ENCODE peak calls at places on chromosomes 4 and X, in four cellular contexts. One of them, this sample, is unnamed.

GRCh38 chrX:47577901-47578300 is 4.3 kb upstream of the TIMP1 start:
- DNase-seq in neural progenitor cell: no peak
- DNase-seq in PC-3: no peak
- DNase-seq in spleen: no peak
- DNase-seq in this sample: no peak

GRCh38 chrX:20712811-20713210 is 446.1 kb upstream of the RPS6KA3 start:
- DNase-seq in neural progenitor cell: no peak
- DNase-seq in PC-3: peak; percentile 12
- DNase-seq in spleen: no peak
- DNase-seq in this sample: no peak

GRCh38 chr4:16952462-16952871 is 54.0 kb upstream of the LDB2 start:
- DNase-seq in neural progenitor cell: peak; percentile 27
- DNase-seq in PC-3: no peak
- DNase-seq in spleen: no peak
- DNase-seq in this sample: no peak

GRCh38 chr4:71009796-71010588 is 16.5 kb downstream of the DCK start:
- DNase-seq in neural progenitor cell: peak; percentile 31
- DNase-seq in PC-3: peak; percentile 66
- DNase-seq in spleen: no peak
- DNase-seq in this sample: no peak

GRCh38 chr4:110735691-110736090 is 112.8 kb upstream of the PITX2 start:
- DNase-seq in neural progenitor cell: no peak
- DNase-seq in PC-3: no peak
- DNase-seq in spleen: no peak
- DNase-seq in this sample: no peak

GRCh38 chrX:96979766-96980165 is 96.1 kb downstream of the RPA4 start:
- DNase-seq in neural progenitor cell: peak; percentile 27
- DNase-seq in PC-3: no peak
- DNase-seq in spleen: peak; percentile 48
- DNase-seq in this sample: peak; percentile 3

GRCh38 chr4:22220965-22221364 is 272.4 kb upstream of the KCNIP4 start:
- DNase-seq in neural progenitor cell: no peak
- DNase-seq in PC-3: no peak
- DNase-seq in spleen: no peak
- DNase-seq in this sample: no peak

GRCh38 chr4:102554482-102554881 is 53.3 kb downstream of the NFKB1 start:
- DNase-seq in neural progenitor cell: peak; percentile 16
- DNase-seq in PC-3: no peak
- DNase-seq in spleen: no peak
- DNase-seq in this sample: no peak

GRCh38 chr4:185017964-185018772 is at the start of gene HELT:
- DNase-seq in neural progenitor cell: peak; percentile 61
- DNase-seq in PC-3: no peak
- DNase-seq in spleen: no peak
- DNase-seq in this sample: no peak

GRCh38 chr4:17701882-17702281 is 79.5 kb downstream of the FAM184B start:
- DNase-seq in neural progenitor cell: no peak
- DNase-seq in PC-3: no peak
- DNase-seq in spleen: no peak
- DNase-seq in this sample: no peak

GRCh38 chr4:6920174-6920573 is 10.5 kb downstream of the TBC1D14 start:
- DNase-seq in neural progenitor cell: no peak
- DNase-seq in PC-3: no peak
- DNase-seq in spleen: peak; percentile 42
- DNase-seq in this sample: no peak

GRCh38 chr4:71066737-71067716 is 73.6 kb downstream of the DCK start:
- DNase-seq in neural progenitor cell: no peak
- DNase-seq in PC-3: peak; percentile 12
- DNase-seq in spleen: no peak
- DNase-seq in this sample: no peak

GRCh38 chrX:118904664-118905063 is 69.8 kb upstream of the LONRF3 start:
- DNase-seq in neural progenitor cell: no peak
- DNase-seq in PC-3: no peak
- DNase-seq in spleen: no peak
- DNase-seq in this sample: no peak

GRCh38 chr4:95732061-95732460 is 107.8 kb upstream of the PDHA2 start:
- DNase-seq in neural progenitor cell: no peak
- DNase-seq in PC-3: peak; percentile 68
- DNase-seq in spleen: no peak
- DNase-seq in this sample: no peak

GRCh38 chr4:145177511-145177905 is 2.9 kb downstream of the OTUD4 start:
- DNase-seq in neural progenitor cell: no peak
- DNase-seq in PC-3: peak; percentile 13
- DNase-seq in spleen: no peak
- DNase-seq in this sample: no peak

GRCh38 chr4:2320152-2320551 is 58.2 kb upstream of the MXD4 start:
- DNase-seq in neural progenitor cell: no peak
- DNase-seq in PC-3: no peak
- DNase-seq in spleen: peak; percentile 78
- DNase-seq in this sample: no peak

GRCh38 chr4:15457401-15458201 is 12.1 kb upstream of the CC2D2A start:
- DNase-seq in neural progenitor cell: peak; percentile 46
- DNase-seq in PC-3: peak; percentile 46
- DNase-seq in spleen: no peak
- DNase-seq in this sample: no peak

GRCh38 chr4:41400296-41400695 is 137.7 kb upstream of the LIMCH1 start:
- DNase-seq in neural progenitor cell: no peak
- DNase-seq in PC-3: no peak
- DNase-seq in spleen: no peak
- DNase-seq in this sample: no peak

GRCh38 chr4:180281726-180282125 is 1961.5 kb upstream of the TENM3 start:
- DNase-seq in neural progenitor cell: no peak
- DNase-seq in PC-3: no peak
- DNase-seq in spleen: no peak
- DNase-seq in this sample: no peak

GRCh38 chrX:19897087-19897486 is 9.7 kb upstream of the SH3KBP1 start:
- DNase-seq in neural progenitor cell: no peak
- DNase-seq in PC-3: no peak
- DNase-seq in spleen: no peak
- DNase-seq in this sample: no peak

GRCh38 chrX:141341341-141341740 is 99.0 kb upstream of the SPANXC start:
- DNase-seq in neural progenitor cell: no peak
- DNase-seq in PC-3: peak; percentile 87
- DNase-seq in spleen: no peak
- DNase-seq in this sample: no peak

GRCh38 chr4:153792007-153792892 is 3.4 kb upstream of the SFRP2 start:
- DNase-seq in neural progenitor cell: peak; percentile 90
- DNase-seq in PC-3: no peak
- DNase-seq in spleen: no peak
- DNase-seq in this sample: peak; percentile 86

GRCh38 chr4:128386761-128387599 is 99.4 kb upstream of the PGRMC2 start:
- DNase-seq in neural progenitor cell: no peak
- DNase-seq in PC-3: peak; percentile 82
- DNase-seq in spleen: no peak
- DNase-seq in this sample: peak; percentile 36

GRCh38 chrX:16212436-16212835 is 45.2 kb downstream of the MAGEB17 start:
- DNase-seq in neural progenitor cell: peak; percentile 54
- DNase-seq in PC-3: peak; percentile 42
- DNase-seq in spleen: no peak
- DNase-seq in this sample: no peak

GRCh38 chr4:115770046-115770543 is 656.7 kb upstream of the NDST4 start:
- DNase-seq in neural progenitor cell: no peak
- DNase-seq in PC-3: no peak
- DNase-seq in spleen: no peak
- DNase-seq in this sample: no peak

GRCh38 chr4:141346144-141346543 is 125.4 kb downstream of the ZNF330 start:
- DNase-seq in neural progenitor cell: peak; percentile 7
- DNase-seq in PC-3: peak; percentile 81
- DNase-seq in spleen: no peak
- DNase-seq in this sample: no peak

GRCh38 chrX:26952213-26952612 is 510.9 kb downstream of the PPP4R3C start:
- DNase-seq in neural progenitor cell: no peak
- DNase-seq in PC-3: no peak
- DNase-seq in spleen: no peak
- DNase-seq in this sample: no peak

GRCh38 chr4:147599764-147600163 is 17.4 kb upstream of the TMEM184C start:
- DNase-seq in neural progenitor cell: no peak
- DNase-seq in PC-3: no peak
- DNase-seq in spleen: no peak
- DNase-seq in this sample: no peak

GRCh38 chr4:36386691-36387090 is 105.3 kb downstream of the DTHD1 start:
- DNase-seq in neural progenitor cell: no peak
- DNase-seq in PC-3: no peak
- DNase-seq in spleen: no peak
- DNase-seq in this sample: no peak

GRCh38 chrX:23742174-23742692 is 843 bp downstream of the ACOT9 start:
- DNase-seq in neural progenitor cell: peak; percentile 36
- DNase-seq in PC-3: peak; percentile 64
- DNase-seq in spleen: no peak
- DNase-seq in this sample: peak; percentile 6

GRCh38 chr4:173235050-173235449 is 66.4 kb downstream of the GALNT7 start:
- DNase-seq in neural progenitor cell: no peak
- DNase-seq in PC-3: no peak
- DNase-seq in spleen: no peak
- DNase-seq in this sample: no peak

GRCh38 chr4:173231916-173232315 is 63.3 kb downstream of the GALNT7 start:
- DNase-seq in neural progenitor cell: no peak
- DNase-seq in PC-3: peak; percentile 40
- DNase-seq in spleen: no peak
- DNase-seq in this sample: no peak

GRCh38 chr4:173240696-173241095 is 72.1 kb downstream of the GALNT7 start:
- DNase-seq in neural progenitor cell: no peak
- DNase-seq in PC-3: no peak
- DNase-seq in spleen: no peak
- DNase-seq in this sample: no peak

GRCh38 chr4:173237722-173238121 is 69.1 kb downstream of the GALNT7 start:
- DNase-seq in neural progenitor cell: no peak
- DNase-seq in PC-3: no peak
- DNase-seq in spleen: no peak
- DNase-seq in this sample: no peak

DNA sequence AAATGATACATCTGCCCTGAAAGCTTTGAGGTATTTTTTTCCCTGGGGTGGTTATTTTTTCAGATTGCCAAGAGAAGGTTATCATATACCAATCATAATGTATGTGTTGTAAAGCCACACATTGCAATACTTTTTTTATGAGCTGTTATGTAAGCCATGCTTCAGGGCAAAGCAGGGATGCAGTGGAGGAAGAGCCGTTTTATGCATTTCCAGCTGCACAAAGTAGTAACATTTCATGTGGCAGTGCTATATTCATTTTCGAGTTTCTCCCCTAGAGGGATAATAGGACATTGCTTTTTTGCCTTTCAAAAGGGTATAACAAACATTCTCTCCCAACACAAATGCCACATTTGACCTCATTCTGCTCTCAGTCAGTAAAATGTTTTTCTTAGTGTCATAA is 68.5 kb downstream of the GALNT7 start:
- DNase-seq in neural progenitor cell: no peak
- DNase-seq in PC-3: peak; percentile 48
- DNase-seq in spleen: no peak
- DNase-seq in this sample: no peak
- TF ChIP-seq CTCF in neural progenitor cell: no peak
- TF ChIP-seq CTCF in PC-3: no peak
- TF ChIP-seq CTCF in spleen: no peak
- TF ChIP-seq CTCF in this sample: no peak

GRCh38 chrX:154762529-154763296 is at the start of gene DKC1:
- DNase-seq in neural progenitor cell: peak; percentile 98
- DNase-seq in PC-3: peak; percentile 98
- DNase-seq in spleen: peak; percentile 99
- DNase-seq in this sample: peak; percentile 94
- TF ChIP-seq CTCF in neural progenitor cell: peak; percentile 19
- TF ChIP-seq CTCF in PC-3: no peak
- TF ChIP-seq CTCF in spleen: no peak
- TF ChIP-seq CTCF in this sample: no peak

DNA sequence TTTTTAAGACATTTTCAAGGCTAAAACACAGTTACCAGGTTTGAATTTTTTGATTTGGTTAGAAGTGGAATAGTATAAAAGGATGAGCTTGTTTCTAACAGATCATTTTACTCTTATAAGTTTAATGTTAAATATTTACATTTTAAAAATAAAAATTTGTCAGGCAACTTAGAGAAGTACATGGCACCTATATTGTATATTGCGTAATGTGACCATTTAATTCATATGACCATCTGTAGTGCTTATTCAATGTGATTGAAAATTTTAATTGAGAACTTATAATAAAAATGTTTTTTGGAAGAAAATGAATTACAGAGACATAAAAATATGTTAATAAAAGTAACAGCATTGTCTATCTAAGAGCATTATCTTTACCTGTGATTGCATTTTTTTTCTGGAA is 1632.4 kb downstream of the RPA4 start:
- DNase-seq in neural progenitor cell: no peak
- DNase-seq in PC-3: no peak
- DNase-seq in spleen: no peak
- DNase-seq in this sample: no peak
- TF ChIP-seq CTCF in neural progenitor cell: no peak
- TF ChIP-seq CTCF in PC-3: no peak
- TF ChIP-seq CTCF in spleen: no peak
- TF ChIP-seq CTCF in this sample: no peak

GRCh38 chr4:114208747-114209146 is 229.3 kb upstream of the ARSJ start:
- DNase-seq in neural progenitor cell: no peak
- DNase-seq in PC-3: peak; percentile 12
- DNase-seq in spleen: no peak
- DNase-seq in this sample: no peak

DNA sequence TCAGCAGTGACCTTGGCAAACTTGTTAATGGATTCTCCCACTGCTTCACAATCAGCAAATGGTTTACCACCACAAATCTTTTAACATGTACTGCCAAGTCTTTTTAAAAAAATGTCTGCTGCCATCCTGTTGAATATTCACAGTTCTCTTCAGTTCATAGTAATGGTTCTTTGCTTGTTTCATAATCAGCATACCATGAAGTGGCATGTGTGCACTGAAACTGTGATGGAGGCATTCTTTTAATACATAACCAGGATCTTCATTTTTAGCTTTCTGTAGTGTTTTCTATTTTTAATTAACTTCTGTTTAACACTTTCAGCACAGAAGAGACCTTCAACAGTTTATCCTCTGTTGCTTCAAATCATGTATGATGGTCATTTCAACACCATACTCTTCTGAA is 230.1 kb upstream of the ARSJ start:
- DNase-seq in neural progenitor cell: no peak
- DNase-seq in PC-3: no peak
- DNase-seq in spleen: no peak
- DNase-seq in this sample: no peak
- TF ChIP-seq CTCF in neural progenitor cell: no peak
- TF ChIP-seq CTCF in PC-3: no peak
- TF ChIP-seq CTCF in spleen: no peak
- TF ChIP-seq CTCF in this sample: no peak

DNA sequence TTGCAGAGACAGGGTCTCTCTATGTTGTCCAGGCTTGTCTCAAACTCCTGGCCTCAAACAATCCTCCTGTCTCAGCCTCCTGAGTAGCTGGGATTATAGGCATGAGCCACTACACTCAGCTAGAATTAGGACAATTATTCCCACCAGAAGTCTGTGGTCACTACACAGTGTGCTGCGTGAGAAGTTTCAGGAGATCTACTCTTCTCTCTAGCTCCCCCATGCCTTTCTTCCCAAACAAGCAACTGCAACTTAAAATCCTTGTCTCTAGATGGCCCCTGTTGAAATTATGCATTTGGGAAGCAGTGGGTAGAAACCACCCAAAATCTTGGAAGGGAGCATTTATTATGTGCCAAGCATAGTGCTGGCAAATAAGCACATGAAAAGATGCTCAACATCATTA is 21.1 kb upstream of the MAP7D3 start:
- DNase-seq in neural progenitor cell: no peak
- DNase-seq in PC-3: no peak
- DNase-seq in spleen: no peak
- DNase-seq in this sample: no peak
- TF ChIP-seq CTCF in neural progenitor cell: peak; percentile 25
- TF ChIP-seq CTCF in PC-3: peak; percentile 41
- TF ChIP-seq CTCF in spleen: no peak
- TF ChIP-seq CTCF in this sample: no peak

GRCh38 chrX:149831473-149831872 is 49.5 kb upstream of the MAGEA8 start:
- DNase-seq in neural progenitor cell: no peak
- DNase-seq in PC-3: no peak
- DNase-seq in spleen: no peak
- DNase-seq in this sample: no peak
- TF ChIP-seq CTCF in neural progenitor cell: peak; percentile 3
- TF ChIP-seq CTCF in PC-3: no peak
- TF ChIP-seq CTCF in spleen: no peak
- TF ChIP-seq CTCF in this sample: no peak